ENCODE peak calls at places on chromosomes 3 and 15, in six cellular contexts. G, S, Q, N, R and C are unnamed samples.

GRCh38 chr3:68985391-68985790 is 28.1 kb downstream of the EOGT start:
- DNase-seq in Q (no peak), S (no peak), G (no peak), N (peak; percentile 6), R (no peak), C (no peak)

GRCh38 chr3:58155838-58156237 is 54.9 kb downstream of the DNASE1L3 start:
- DNase-seq in R (no peak), G (no peak), S (no peak), N (no peak), Q (no peak), C (no peak)

GRCh38 chr3:72092778-72093177 is 307.8 kb upstream of the PROK2 start:
- DNase-seq in G (no peak), R (no peak), N (no peak), Q (no peak), S (no peak), C (no peak)

GRCh38 chr3:133547432-133548041 is 25.9 kb upstream of the CDV3 start:
- DNase-seq in G (peak; percentile 45), R (no peak), S (peak; percentile 39), N (peak; percentile 74), Q (peak; percentile 51), C (no peak)

GRCh38 chr3:158352551-158352950 is 218.4 kb upstream of the MLF1 start:
- DNase-seq in R (no peak), G (no peak), Q (no peak), N (no peak), S (no peak), C (no peak)

GRCh38 chr3:70856414-70857162 is 544.1 kb upstream of the MDFIC2 start:
- DNase-seq in R (no peak), N (peak; percentile 94), Q (peak; percentile 41), G (no peak), S (no peak), C (no peak)

GRCh38 chr3:126858887-126859286 is 124.0 kb upstream of the PLXNA1 start:
- DNase-seq in S (no peak), G (no peak), N (peak; percentile 93), R (no peak), Q (peak; percentile 47), C (no peak)

GRCh38 chr3:129404130-129404529 is 24.3 kb downstream of the EFCAB12 start:
- DNase-seq in Q (no peak), G (no peak), S (no peak), N (no peak), R (no peak), C (no peak)

GRCh38 chr3:49788056-49788455 is 1.7 kb upstream of the IP6K1 start:
- DNase-seq in R (no peak), N (no peak), S (no peak), G (peak; percentile 24), Q (no peak), C (no peak)

GRCh38 chr3:194296448-194296831 is 54.7 kb downstream of the CPN2 start:
- DNase-seq in R (no peak), G (no peak), S (no peak), Q (peak; percentile 97), N (peak; percentile 75), C (no peak)

GRCh38 chr15:65951007-65951406 is 81.7 kb downstream of the RAB11A start:
- DNase-seq in R (no peak), N (no peak), Q (no peak), G (no peak), S (no peak), C (no peak)

GRCh38 chr15:70492240-70493177 is 270.8 kb downstream of the UACA start:
- DNase-seq in R (peak; percentile 57), S (peak; percentile 64), Q (peak; percentile 90), G (no peak), N (peak; percentile 94), C (peak; percentile 39)

GRCh38 chr3:115885621-115886020 is 262.3 kb downstream of the GAP43 start:
- DNase-seq in G (no peak), N (peak; percentile 24), Q (peak; percentile 3), S (no peak), R (no peak), C (no peak)

GRCh38 chr3:191339313-191339917 is 9.1 kb upstream of the UTS2B start:
- DNase-seq in S (no peak), Q (no peak), N (no peak), G (no peak), R (no peak), C (no peak)

GRCh38 chr3:145882416-145882815 is 278.6 kb downstream of the PLOD2 start:
- DNase-seq in Q (no peak), N (peak; percentile 52), R (no peak), S (no peak), G (no peak), C (no peak)

GRCh38 chr3:112972158-112972557 is 2.7 kb downstream of the CD200R1 start:
- DNase-seq in R (no peak), N (no peak), S (no peak), Q (no peak), G (no peak), C (no peak)

GRCh38 chr15:41848595-41848994 is 9.9 kb downstream of the PLA2G4B start:
- DNase-seq in R (no peak), G (no peak), N (no peak), Q (no peak), S (no peak), C (no peak)

GRCh38 chr3:168714609-168715240 is 619.0 kb upstream of the GOLIM4 start:
- DNase-seq in S (no peak), R (no peak), G (no peak), Q (no peak), N (no peak), C (no peak)

GRCh38 chr3:47865192-47865591 is 62.3 kb downstream of the DHX30 start:
- DNase-seq in S (no peak), Q (no peak), N (peak; percentile 35), G (no peak), R (no peak), C (no peak)

GRCh38 chr3:4343258-4343657 is 40.1 kb downstream of the SETMAR start:
- DNase-seq in G (no peak), N (peak; percentile 69), Q (peak; percentile 19), R (no peak), S (no peak), C (no peak)

GRCh38 chr15:62569460-62570404 is 404.6 kb upstream of the C2CD4B start:
- DNase-seq in N (peak; percentile 64), Q (peak; percentile 61), G (peak; percentile 82), S (peak; percentile 80), R (no peak), C (peak; percentile 37)

GRCh38 chr3:111649180-111649579 is 54.0 kb upstream of the ZBED2 start:
- DNase-seq in Q (no peak), R (no peak), S (no peak), N (peak; percentile 15), G (no peak), C (no peak)

GRCh38 chr3:14152233-14152962 is 26.0 kb downstream of the XPC start:
- DNase-seq in G (no peak), Q (no peak), S (no peak), R (no peak), N (no peak), C (no peak)

GRCh38 chr15:65101418-65101890 is 13.5 kb downstream of the UBAP1L start:
- DNase-seq in G (peak; percentile 72), S (peak; percentile 83), N (peak; percentile 68), Q (peak; percentile 16), R (no peak), C (no peak)

GRCh38 chr3:141477224-141477623 is 9.6 kb upstream of the RASA2 start:
- DNase-seq in S (no peak), G (no peak), N (peak; percentile 94), Q (peak; percentile 82), R (no peak), C (no peak)

GRCh38 chr15:48121849-48122248 is 1.1 kb downstream of the SLC24A5 start:
- DNase-seq in S (no peak), R (no peak), G (no peak), Q (no peak), N (no peak), C (no peak)

GRCh38 chr3:10365316-10365715 is 44.4 kb upstream of the SEC13 start:
- DNase-seq in G (no peak), Q (no peak), S (no peak), R (no peak), N (no peak), C (no peak)

GRCh38 chr3:78801923-78802587 is 965.7 kb downstream of the ROBO1 start:
- DNase-seq in N (no peak), R (no peak), S (no peak), G (no peak), Q (no peak), C (no peak)

GRCh38 chr15:74320358-74321247 is 46.8 kb downstream of the CYP11A1 start:
- DNase-seq in N (peak; percentile 76), S (peak; percentile 76), G (peak; percentile 69), Q (no peak), R (no peak), C (no peak)

GRCh38 chr3:52240059-52240885 is 1.3 kb upstream of the TWF2 start:
- DNase-seq in Q (no peak), G (peak; percentile 47), S (peak; percentile 53), N (peak; percentile 96), R (no peak), C (peak; percentile 67)

GRCh38 chr15:101048191-101049011 is 129.2 kb downstream of the LRRK1 start:
- DNase-seq in G (peak; percentile 29), N (no peak), S (no peak), Q (no peak), R (no peak), C (no peak)